ENCODE peak calls at places on chromosomes 4 and X, in four cellular contexts. One of them, this sample, is unnamed.

GRCh38 chr4:23717528-23718248 is 172.2 kb downstream of the PPARGC1A start:
- DNase-seq in NCI-H2081: peak
- DNase-seq in AG10803: peak
- DNase-seq in HL-60: no peak
- DNase-seq in this sample: no peak

GRCh38 chr4:128462104-128462783 is 174.6 kb upstream of the PGRMC2 start:
- DNase-seq in NCI-H2081: no peak
- DNase-seq in HL-60: no peak
- DNase-seq in AG10803: no peak
- DNase-seq in this sample: no peak

GRCh38 chrX:153668423-153669173 is 5.0 kb downstream of the PNCK start:
- DNase-seq in AG10803: no peak
- DNase-seq in NCI-H2081: no peak
- DNase-seq in HL-60: no peak
- DNase-seq in this sample: no peak

GRCh38 chr4:122305853-122306252 is 73.0 kb upstream of the ADAD1 start:
- DNase-seq in HL-60: no peak
- DNase-seq in AG10803: no peak
- DNase-seq in NCI-H2081: no peak
- DNase-seq in this sample: no peak

GRCh38 chr4:8209176-8209874 is 10.2 kb downstream of the SH3TC1 start:
- DNase-seq in HL-60: no peak
- DNase-seq in NCI-H2081: no peak
- DNase-seq in AG10803: no peak
- DNase-seq in this sample: no peak

GRCh38 chr4:141427726-141428296 is 207.1 kb downstream of the ZNF330 start:
- DNase-seq in AG10803: no peak
- DNase-seq in HL-60: no peak
- DNase-seq in NCI-H2081: no peak
- DNase-seq in this sample: no peak

GRCh38 chrX:119981286-119982070 is 37.9 kb upstream of the NKAP start:
- DNase-seq in NCI-H2081: peak
- DNase-seq in AG10803: peak
- DNase-seq in HL-60: no peak
- DNase-seq in this sample: peak

GRCh38 chr4:10347281-10347795 is 109.9 kb downstream of the ZNF518B start:
- DNase-seq in AG10803: no peak
- DNase-seq in HL-60: no peak
- DNase-seq in NCI-H2081: no peak
- DNase-seq in this sample: no peak

GRCh38 chr4:140099993-140100392 is 54.0 kb downstream of the MAML3 start:
- DNase-seq in AG10803: no peak
- DNase-seq in NCI-H2081: no peak
- DNase-seq in HL-60: no peak
- DNase-seq in this sample: no peak

GRCh38 chrX:113392355-113392754 is 551.7 kb upstream of the AMOT start:
- DNase-seq in AG10803: no peak
- DNase-seq in NCI-H2081: no peak
- DNase-seq in HL-60: no peak
- DNase-seq in this sample: no peak

GRCh38 chrX:43589735-43590515 is 66.2 kb upstream of the MAOA start:
- DNase-seq in NCI-H2081: no peak
- DNase-seq in HL-60: no peak
- DNase-seq in AG10803: no peak
- DNase-seq in this sample: no peak

GRCh38 chr4:142883433-142883832 is 37.3 kb upstream of the INPP4B start:
- DNase-seq in AG10803: no peak
- DNase-seq in NCI-H2081: no peak
- DNase-seq in HL-60: no peak
- DNase-seq in this sample: no peak

GRCh38 chr4:110201502-110201901 is 3.1 kb upstream of the ELOVL6 start:
- DNase-seq in NCI-H2081: no peak
- DNase-seq in HL-60: no peak
- DNase-seq in AG10803: no peak
- DNase-seq in this sample: no peak

GRCh38 chr4:673349-674091 is 556 bp downstream of the ATP5ME start:
- DNase-seq in HL-60: peak
- DNase-seq in AG10803: peak
- DNase-seq in NCI-H2081: no peak
- DNase-seq in this sample: no peak

GRCh38 chr4:11614426-11614825 is 185.7 kb upstream of the HS3ST1 start:
- DNase-seq in HL-60: no peak
- DNase-seq in AG10803: no peak
- DNase-seq in NCI-H2081: no peak
- DNase-seq in this sample: no peak

GRCh38 chr4:80215449-80216052 is 18.2 kb downstream of the PRDM8 start:
- DNase-seq in AG10803: peak
- DNase-seq in HL-60: no peak
- DNase-seq in NCI-H2081: no peak
- DNase-seq in this sample: peak

GRCh38 chr4:181957088-181957487 is 286.1 kb upstream of the TENM3 start:
- DNase-seq in HL-60: no peak
- DNase-seq in AG10803: peak
- DNase-seq in NCI-H2081: no peak
- DNase-seq in this sample: no peak

GRCh38 chrX:9252182-9252581 is 212.7 kb upstream of the TBL1X start:
- DNase-seq in HL-60: no peak
- DNase-seq in AG10803: no peak
- DNase-seq in NCI-H2081: no peak
- DNase-seq in this sample: no peak

GRCh38 chr4:104491396-104491821 is 3.3 kb downstream of the CXXC4 start:
- DNase-seq in AG10803: peak
- DNase-seq in NCI-H2081: peak
- DNase-seq in HL-60: no peak
- DNase-seq in this sample: peak

GRCh38 chrX:152958047-152958446 is 35.9 kb downstream of the PNMA5 start:
- DNase-seq in NCI-H2081: no peak
- DNase-seq in HL-60: peak
- DNase-seq in AG10803: peak
- DNase-seq in this sample: no peak

GRCh38 chrX:108070891-108071290 is 20.5 kb downstream of the PSMD10 start:
- DNase-seq in HL-60: no peak
- DNase-seq in AG10803: peak
- DNase-seq in NCI-H2081: no peak
- DNase-seq in this sample: no peak